ENCODE peak calls at places on chromosomes 6 and 20, in seven cellular contexts. T is HCT116, F is HepG2, K is H1, O is K562, R is SK-N-SH, U is GM12878. D is an unnamed sample.

GRCh38 chr20:40654876-40655275 is 34.2 kb downstream of the MAFB start:
- DNase-seq in T (no peak), F (no peak), K (no peak), O (no peak), R (no peak), U (no peak), D (no peak)

GRCh38 chr6:12279322-12280098 is 10.7 kb upstream of the EDN1 start:
- DNase-seq in T (no peak), F (no peak), K (no peak), O (no peak), R (no peak), U (no peak), D (peak)

GRCh38 chr20:41169791-41170351 is 32.5 kb downstream of the PLCG1 start:
- DNase-seq in T (no peak), F (no peak), K (no peak), O (no peak), R (no peak), U (no peak), D (no peak)

GRCh38 chr6:47836639-47837038 is 54.8 kb downstream of the OPN5 start:
- DNase-seq in T (no peak), F (peak), K (no peak), O (no peak), R (no peak), U (no peak), D (no peak)

GRCh38 chr20:56730003-56730402 is 100.9 kb downstream of the TFAP2C start:
- DNase-seq in T (no peak), F (no peak), K (no peak), O (peak), R (no peak), U (no peak), D (no peak)

GRCh38 chr6:38638941-38639497 is 710 bp downstream of the BTBD9 start:
- DNase-seq in T (peak), F (peak), K (no peak), O (peak), R (no peak), U (no peak), D (peak)

GRCh38 chr20:2829376-2829775 is 11.1 kb downstream of the PCED1A start:
- DNase-seq in T (no peak), F (no peak), K (no peak), O (no peak), R (no peak), U (no peak), D (no peak)

GRCh38 chr6:108117427-108118358 is 43.2 kb upstream of the OSTM1 start:
- DNase-seq in T (no peak), F (no peak), K (peak), O (no peak), R (peak), U (no peak), D (no peak)

GRCh38 chr6:133298335-133298734 is 57.2 kb downstream of the EYA4 start:
- DNase-seq in T (no peak), F (no peak), K (no peak), O (no peak), R (no peak), U (no peak), D (no peak)

GRCh38 chr6:43052842-43053544 is 658 bp downstream of the CUL7 start:
- DNase-seq in T (no peak), F (no peak), K (no peak), O (no peak), R (no peak), U (no peak), D (no peak)

GRCh38 chr6:129340983-129341382 is 369.0 kb downstream of the ARHGAP18 start:
- DNase-seq in T (no peak), F (no peak), K (no peak), O (no peak), R (no peak), U (no peak), D (no peak)

GRCh38 chr20:20261159-20261558 is 106.7 kb upstream of the INSM1 start:
- DNase-seq in T (no peak), F (no peak), K (no peak), O (no peak), R (no peak), U (no peak), D (no peak)

GRCh38 chr6:131029661-131030297 is 33.3 kb downstream of the EPB41L2 start:
- DNase-seq in T (no peak), F (no peak), K (no peak), O (no peak), R (no peak), U (peak), D (no peak)

GRCh38 chr6:18509871-18510643 is 122.9 kb downstream of the RNF144B start:
- DNase-seq in T (no peak), F (no peak), K (no peak), O (peak), R (no peak), U (no peak), D (no peak)

GRCh38 chr6:89932245-89932802 is 38.1 kb downstream of the GJA10 start:
- DNase-seq in T (no peak), F (no peak), K (peak), O (no peak), R (no peak), U (no peak), D (no peak)

GRCh38 chr6:108621117-108621516 is 60.4 kb downstream of the FOXO3 start:
- DNase-seq in T (peak), F (no peak), K (no peak), O (no peak), R (no peak), U (no peak), D (no peak)

GRCh38 chr20:10761786-10762185 is 88.0 kb upstream of the JAG1 start:
- DNase-seq in T (no peak), F (peak), K (no peak), O (no peak), R (no peak), U (no peak), D (no peak)

GRCh38 chr6:141548969-141549368 is 583.8 kb upstream of the GJE1 start:
- DNase-seq in T (no peak), F (peak), K (no peak), O (no peak), R (no peak), U (no peak), D (no peak)

GRCh38 chr6:29236060-29236459 is 65.4 kb downstream of the OR2J2 start:
- DNase-seq in T (no peak), F (no peak), K (no peak), O (no peak), R (no peak), U (no peak), D (no peak)

GRCh38 chr20:21490105-21490504 is 23.8 kb downstream of the NKX2-2 start:
- DNase-seq in T (no peak), F (no peak), K (no peak), O (no peak), R (no peak), U (no peak), D (no peak)

GRCh38 chr6:110618591-110619267 is 142.3 kb upstream of the SLC22A16 start:
- DNase-seq in T (peak), F (peak), K (no peak), O (no peak), R (no peak), U (peak), D (peak)

GRCh38 chr6:142934190-142934589 is 10.8 kb downstream of the HIVEP2 start:
- DNase-seq in T (no peak), F (no peak), K (no peak), O (no peak), R (no peak), U (no peak), D (no peak)

GRCh38 chr6:163169521-163169920 is 245.0 kb upstream of the QKI start:
- DNase-seq in T (no peak), F (no peak), K (no peak), O (no peak), R (no peak), U (no peak), D (no peak)

GRCh38 chr6:145139451-145139850 is 595.9 kb downstream of the EPM2A start:
- DNase-seq in T (no peak), F (no peak), K (no peak), O (no peak), R (peak), U (no peak), D (no peak)

GRCh38 chr6:163170294-163170883 is 244.1 kb upstream of the QKI start:
- DNase-seq in T (no peak), F (no peak), K (peak), O (peak), R (peak), U (no peak), D (peak)

GRCh38 chr20:37120497-37120896 is 24.7 kb upstream of the RBL1 start:
- DNase-seq in T (no peak), F (no peak), K (no peak), O (no peak), R (no peak), U (no peak), D (no peak)

GRCh38 chr6:65633516-65633915 is 73.5 kb downstream of the EYS start:
- DNase-seq in T (no peak), F (no peak), K (no peak), O (no peak), R (no peak), U (no peak), D (no peak)

GRCh38 chr6:52617087-52617486 is 40.2 kb upstream of the TRAM2 start:
- DNase-seq in T (no peak), F (no peak), K (no peak), O (no peak), R (no peak), U (no peak), D (no peak)

GRCh38 chr6:71198908-71199307 is 89.7 kb upstream of the OGFRL1 start:
- DNase-seq in T (no peak), F (no peak), K (no peak), O (no peak), R (no peak), U (no peak), D (no peak)

GRCh38 chr6:133223458-133224014 is 17.6 kb upstream of the EYA4 start:
- DNase-seq in T (no peak), F (no peak), K (no peak), O (no peak), R (no peak), U (no peak), D (no peak)

GRCh38 chr6:16130932-16131387 is 2.1 kb downstream of the MYLIP start:
- DNase-seq in T (no peak), F (peak), K (no peak), O (peak), R (peak), U (peak), D (no peak)

GRCh38 chr6:155195903-155196302 is 67.9 kb upstream of the CLDN20 start:
- DNase-seq in T (no peak), F (no peak), K (no peak), O (no peak), R (no peak), U (no peak), D (no peak)

GRCh38 chr6:636488-636887 is 20.4 kb downstream of the HUS1B start:
- DNase-seq in T (no peak), F (no peak), K (no peak), O (no peak), R (no peak), U (peak), D (no peak)

GRCh38 chr6:113690255-113690956 is 166.7 kb upstream of the MARCKS start:
- DNase-seq in T (no peak), F (peak), K (no peak), O (no peak), R (peak), U (peak), D (peak)

GRCh38 chr20:12028771-12029170 is 111.1 kb downstream of the BTBD3 start:
- DNase-seq in T (no peak), F (no peak), K (no peak), O (no peak), R (peak), U (no peak), D (no peak)

GRCh38 chr6:98839788-98840361 is 5.5 kb downstream of the POU3F2 start:
- DNase-seq in T (no peak), F (peak), K (no peak), O (no peak), R (peak), U (no peak), D (no peak)

GRCh38 chr6:9621276-9621675 is 793.6 kb downstream of the TFAP2A start:
- DNase-seq in T (no peak), F (no peak), K (no peak), O (no peak), R (no peak), U (no peak), D (no peak)

GRCh38 chr20:55919319-55919718 is 86.0 kb downstream of the CBLN4 start:
- DNase-seq in T (no peak), F (no peak), K (no peak), O (no peak), R (no peak), U (no peak), D (no peak)

GRCh38 chr20:36008461-36009035 is 40.2 kb downstream of the CNBD2 start:
- DNase-seq in T (no peak), F (no peak), K (no peak), O (no peak), R (no peak), U (no peak), D (no peak)

GRCh38 chr20:57770852-57771746 is 61.3 kb upstream of the PMEPA1 start:
- DNase-seq in T (no peak), F (no peak), K (no peak), O (no peak), R (no peak), U (no peak), D (no peak)

GRCh38 chr20:57772349-57772964 is 62.6 kb upstream of the PMEPA1 start:
- DNase-seq in T (no peak), F (no peak), K (no peak), O (peak), R (no peak), U (no peak), D (peak)

GRCh38 chr20:57774951-57775350 is 65.1 kb upstream of the PMEPA1 start:
- DNase-seq in T (no peak), F (no peak), K (no peak), O (no peak), R (no peak), U (no peak), D (no peak)

GRCh38 chr20:57773059-57773815 is 63.4 kb upstream of the PMEPA1 start:
- DNase-seq in T (no peak), F (no peak), K (no peak), O (no peak), R (no peak), U (no peak), D (no peak)

DNA sequence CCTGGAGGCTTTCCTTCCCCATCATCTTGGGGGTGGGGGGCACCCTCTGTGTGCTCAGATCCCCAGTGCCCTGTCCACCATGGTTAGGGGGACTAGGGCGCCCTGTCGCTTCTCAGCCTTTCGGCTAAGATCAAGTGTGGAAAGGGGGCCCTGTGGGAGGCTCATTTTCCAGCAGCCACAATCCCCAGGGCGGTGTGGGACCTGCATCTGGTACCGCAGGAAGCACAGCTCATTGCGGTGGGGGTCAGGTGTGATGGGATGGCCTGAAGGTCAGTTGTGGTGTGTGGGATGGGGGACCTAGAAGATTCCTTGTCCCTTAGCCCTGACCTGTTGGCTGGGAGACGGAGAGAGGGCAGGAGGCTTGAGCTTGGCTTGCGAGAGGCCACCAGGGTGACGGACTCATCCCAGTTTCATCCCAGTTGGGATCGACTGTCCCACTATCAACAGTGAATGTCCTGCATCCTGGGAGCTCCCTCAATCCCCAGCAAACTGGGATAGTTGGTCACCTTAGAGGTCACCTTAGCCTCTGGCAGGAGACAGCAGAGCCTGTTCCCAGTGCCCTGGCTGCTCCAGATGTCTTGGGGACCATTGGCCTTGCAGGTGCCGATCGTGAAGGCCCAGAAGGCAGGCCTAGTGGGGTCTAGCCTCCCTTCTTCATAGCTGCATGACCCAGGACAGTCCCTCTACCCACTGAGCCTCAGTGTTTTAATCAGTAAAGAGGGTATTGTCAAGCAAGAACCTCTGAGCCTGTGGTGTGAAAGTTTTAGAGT is 64.5 kb upstream of the PMEPA1 start:
- DNase-seq in T (no peak), F (no peak), K (no peak), O (no peak), R (no peak), U (no peak), D (no peak)
- TF ChIP-seq JUND in T (no peak), F (no peak), K (no peak), O (no peak), R (no peak), U (no peak), D (no peak)

DNA sequence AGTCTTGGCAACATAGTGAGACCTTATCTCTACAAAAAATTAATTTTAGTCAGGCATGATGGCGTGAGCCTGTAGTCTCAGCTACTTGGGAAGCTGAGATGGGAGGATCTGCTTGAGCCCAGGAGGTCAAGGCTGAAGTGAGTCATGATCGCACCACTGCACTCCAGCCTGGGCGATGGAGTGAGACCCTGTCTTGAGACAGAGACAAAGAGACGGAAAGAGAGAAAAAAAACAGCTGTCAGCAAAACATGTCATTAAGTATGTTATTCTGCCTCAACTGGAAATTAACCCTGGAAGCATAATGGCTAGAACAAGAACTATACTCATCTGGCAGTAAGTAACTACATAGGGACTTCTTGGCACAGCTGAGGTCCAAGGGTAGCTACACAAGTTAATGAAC is 7.2 kb downstream of the MMS22L start:
- DNase-seq in T (no peak), F (no peak), K (no peak), O (no peak), R (no peak), U (no peak), D (no peak)
- TF ChIP-seq JUND in T (no peak), F (no peak), K (no peak), O (no peak), R (no peak), U (no peak), D (no peak)

GRCh38 chr6:168011291-168011690 is 13.8 kb downstream of the KIF25 start:
- DNase-seq in T (no peak), F (no peak), K (no peak), O (no peak), R (no peak), U (no peak), D (no peak)

GRCh38 chr6:168013250-168013915 is 15.9 kb downstream of the KIF25 start:
- DNase-seq in T (no peak), F (no peak), K (peak), O (no peak), R (no peak), U (no peak), D (no peak)

GRCh38 chr6:168014406-168014959 is 17.0 kb downstream of the KIF25 start:
- DNase-seq in T (no peak), F (no peak), K (no peak), O (no peak), R (no peak), U (no peak), D (no peak)

GRCh38 chr6:168015492-168016175 is 18.2 kb downstream of the KIF25 start:
- DNase-seq in T (no peak), F (peak), K (peak), O (no peak), R (no peak), U (no peak), D (no peak)

GRCh38 chr6:168012431-168013249 is 15.2 kb downstream of the KIF25 start:
- DNase-seq in T (no peak), F (no peak), K (peak), O (no peak), R (no peak), U (no peak), D (no peak)
- TF ChIP-seq JUND in T (no peak), F (no peak), K (no peak), O (no peak), R (no peak), U (no peak), D (no peak)

GRCh38 chr6:54771968-54772367 is 74.6 kb upstream of the FAM83B start:
- DNase-seq in T (no peak), F (peak), K (no peak), O (no peak), R (no peak), U (no peak), D (no peak)
- TF ChIP-seq JUND in T (no peak), F (no peak), K (no peak), O (no peak), R (no peak), U (no peak), D (no peak)

GRCh38 chr6:125598422-125598821 is 151.0 kb upstream of the HEY2 start:
- DNase-seq in T (no peak), F (no peak), K (no peak), O (no peak), R (no peak), U (no peak), D (no peak)

DNA sequence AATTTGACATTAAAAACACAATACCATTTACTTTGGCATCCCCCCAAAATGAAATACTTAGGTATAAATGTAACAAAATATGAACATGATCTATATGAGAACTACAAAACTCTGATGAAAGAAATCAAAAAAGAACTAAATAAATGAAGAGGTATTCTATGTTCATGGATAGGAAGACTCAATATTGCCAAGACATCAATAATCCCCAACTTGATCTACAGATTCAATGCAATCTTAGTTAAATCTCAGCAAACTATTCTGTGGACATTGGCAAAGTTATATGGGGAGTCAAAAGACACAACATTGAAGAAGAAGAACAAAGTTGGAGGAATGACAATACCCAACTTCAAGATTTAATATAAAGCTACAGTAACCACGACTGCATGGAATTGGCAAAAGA is 145.2 kb upstream of the HEY2 start:
- DNase-seq in T (no peak), F (no peak), K (no peak), O (no peak), R (no peak), U (no peak), D (no peak)
- TF ChIP-seq JUND in T (no peak), F (no peak), K (no peak), O (no peak), R (no peak), U (no peak), D (no peak)

GRCh38 chr20:49450281-49450707 is 32.2 kb downstream of the KCNB1 start:
- DNase-seq in T (no peak), F (no peak), K (no peak), O (no peak), R (peak), U (no peak), D (no peak)
- TF ChIP-seq JUND in T (no peak), F (no peak), K (no peak), O (no peak), R (no peak), U (no peak), D (no peak)